ENCODE peak calls at places on chromosomes 16 and 17, in seven cellular contexts. W is GM23338, V is hepatocyte, O is SK-N-SH, G is MM.1S, A is neural progenitor cell, Y is PC-3. E is an unnamed sample.

GRCh38 chr17:75093543-75094158 is 5.9 kb downstream of the SLC16A5 start:
- DNase-seq in V (no peak), Y (no peak), O (no peak), W (no peak), G (no peak), A (no peak), E (no peak)

GRCh38 chr17:2302740-2303277 is 776 bp downstream of the SMG6 start:
- DNase-seq in Y (no peak), G (peak), A (peak), O (peak), W (no peak), V (no peak), E (no peak)

GRCh38 chr16:85612191-85612800 is 826 bp upstream of the GSE1 start:
- DNase-seq in W (no peak), V (peak), A (peak), G (no peak), O (peak), Y (peak), E (peak)

GRCh38 chr17:8905256-8905778 is 37.8 kb upstream of the PIK3R6 start:
- DNase-seq in W (no peak), Y (no peak), A (no peak), V (no peak), O (no peak), G (no peak), E (no peak)

GRCh38 chr17:78124081-78124835 is 4.3 kb downstream of the TMC6 start:
- DNase-seq in V (no peak), A (no peak), Y (no peak), O (no peak), W (no peak), G (no peak), E (no peak)

GRCh38 chr17:79114455-79115301 is 40.1 kb downstream of the ENGASE start:
- DNase-seq in A (peak), G (no peak), V (peak), Y (peak), W (no peak), O (peak), E (peak)

GRCh38 chr17:29209073-29209472 is 28.9 kb upstream of the MYO18A start:
- DNase-seq in Y (no peak), A (no peak), O (no peak), G (no peak), W (peak), V (no peak), E (no peak)

GRCh38 chr17:34176440-34176839 is 78.6 kb upstream of the CCL2 start:
- DNase-seq in O (no peak), G (no peak), V (no peak), W (no peak), A (no peak), Y (no peak), E (no peak)

GRCh38 chr16:70699696-70700095 is 13.8 kb upstream of the MTSS2 start:
- DNase-seq in O (no peak), Y (no peak), G (no peak), A (no peak), W (no peak), V (no peak), E (no peak)

GRCh38 chr16:24838554-24839266 is 7.1 kb upstream of the SLC5A11 start:
- DNase-seq in A (no peak), W (no peak), O (no peak), G (no peak), V (peak), Y (peak), E (peak)

GRCh38 chr17:56929362-56929969 is 15.6 kb upstream of the TRIM25 start:
- DNase-seq in A (peak), V (no peak), G (no peak), W (peak), O (no peak), Y (peak), E (no peak)

GRCh38 chr16:65196696-65197095 is 74.8 kb upstream of the CDH11 start:
- DNase-seq in G (no peak), V (no peak), Y (no peak), A (no peak), W (no peak), O (no peak), E (no peak)

GRCh38 chr16:3570420-3571062 is 6.7 kb downstream of the NLRC3 start:
- DNase-seq in G (no peak), W (no peak), A (no peak), O (no peak), V (no peak), Y (no peak), E (no peak)

GRCh38 chr16:588639-588888 is 1.3 kb upstream of the RAB40C start:
- DNase-seq in W (peak), V (peak), O (peak), A (peak), Y (peak), G (peak), E (peak)

GRCh38 chr17:76079577-76080206 is 710 bp downstream of the ZACN start:
- DNase-seq in O (peak), V (no peak), G (no peak), Y (no peak), W (peak), A (peak), E (no peak)

GRCh38 chr17:30369995-30370394 is 8.7 kb upstream of the CPD start:
- DNase-seq in Y (peak), O (no peak), V (no peak), G (no peak), W (no peak), A (no peak), E (peak)

GRCh38 chr16:72789465-72789864 is 258.5 kb downstream of the ZFHX3 start:
- DNase-seq in V (no peak), A (no peak), G (no peak), W (no peak), O (no peak), Y (no peak), E (no peak)

GRCh38 chr16:72786606-72787005 is 261.3 kb downstream of the ZFHX3 start:
- DNase-seq in A (peak), G (no peak), V (no peak), W (peak), O (no peak), Y (no peak), E (no peak)

GRCh38 chr16:72787130-72787518 is 260.8 kb downstream of the ZFHX3 start:
- DNase-seq in W (no peak), Y (no peak), G (no peak), O (no peak), A (peak), V (no peak), E (no peak)

GRCh38 chr16:72788269-72788809 is 259.6 kb downstream of the ZFHX3 start:
- DNase-seq in W (no peak), Y (no peak), O (no peak), V (no peak), A (peak), G (no peak), E (no peak)

GRCh38 chr16:72787519-72788268 is 260.2 kb downstream of the ZFHX3 start:
- DNase-seq in G (peak), Y (peak), V (peak), W (peak), A (peak), O (no peak), E (peak)
- H2AFZ ChIP-seq in G (no peak), Y (peak), V (peak), W (peak), A (peak), O (no peak), E (peak)

DNA sequence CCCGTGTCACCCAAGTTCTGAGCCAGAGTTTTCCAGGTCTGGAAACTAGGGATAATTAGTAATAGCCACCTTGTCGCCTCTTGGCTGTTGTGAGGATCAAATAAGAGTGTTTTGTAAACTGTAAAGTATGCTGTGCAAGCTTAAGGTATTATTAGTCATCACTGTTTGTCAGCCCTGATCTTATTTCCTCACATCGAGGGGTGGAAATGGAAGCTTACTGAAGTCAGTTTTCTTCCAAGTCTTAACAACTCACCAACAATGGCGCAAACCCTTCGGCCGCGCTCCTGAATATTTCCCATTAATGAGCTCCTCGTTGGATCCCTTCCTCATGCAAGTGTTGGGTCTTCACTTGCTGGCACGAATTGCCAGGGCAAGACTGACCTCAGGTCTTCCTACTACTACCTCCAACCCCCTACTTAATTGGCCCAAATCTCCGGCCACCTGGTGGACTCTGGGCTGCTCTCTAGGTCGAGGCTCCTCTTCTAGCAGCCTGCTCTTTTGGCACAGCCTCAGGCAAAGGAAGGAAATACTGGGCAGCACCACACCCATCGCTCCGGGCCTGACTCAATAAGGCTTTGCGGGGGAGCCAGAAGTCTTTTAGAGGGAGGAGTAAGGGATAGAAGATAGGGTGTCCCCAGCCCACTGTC is 874 bp upstream of the SLC35B1 start:
- DNase-seq in A (peak), W (peak), O (no peak), V (no peak), Y (peak), G (no peak), E (peak)
- TF ChIP-seq EZH2phosphoT487 in A (no peak), W (no peak), O (no peak), V (no peak), Y (no peak), G (no peak), E (no peak)

DNA sequence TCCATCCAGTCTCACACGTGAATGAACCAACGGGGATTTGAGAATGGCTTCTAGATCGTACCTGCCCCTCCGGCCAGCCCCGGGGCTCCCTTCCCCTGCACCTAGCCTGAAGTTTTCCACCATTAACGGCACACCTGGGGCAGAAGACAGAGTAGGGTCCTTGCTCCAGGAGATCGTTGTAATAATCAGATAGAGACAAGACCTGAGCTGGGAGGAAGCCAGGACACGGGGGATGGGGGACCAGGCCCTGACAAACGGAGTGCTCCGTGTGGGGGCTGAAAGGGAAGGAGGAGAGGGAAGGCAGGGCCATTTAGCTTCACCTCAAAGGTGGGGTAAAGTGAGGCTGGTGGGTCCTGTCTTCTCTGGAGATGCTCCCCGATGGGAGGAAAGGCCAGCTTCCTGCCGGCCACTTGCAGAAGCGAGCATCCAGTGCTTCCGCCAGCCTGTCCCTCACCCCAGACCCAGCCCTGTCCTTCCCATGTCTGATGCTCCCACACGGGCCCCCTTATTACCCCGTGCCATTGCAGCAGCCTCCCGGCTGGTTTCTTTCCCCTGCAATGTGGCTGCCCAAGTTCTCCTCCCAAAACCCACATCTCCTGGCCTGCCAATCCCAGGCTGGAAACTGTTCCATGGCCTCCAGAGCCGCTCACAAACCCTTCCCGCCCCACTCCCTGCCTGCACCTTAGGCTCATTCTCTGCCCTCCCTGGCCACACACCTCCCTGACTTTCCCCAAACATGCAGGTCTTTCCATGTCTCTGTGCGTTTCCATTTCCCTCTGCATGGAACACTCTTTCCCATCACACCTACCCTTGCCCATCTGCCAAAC is 79.3 kb downstream of the MRC2 start:
- DNase-seq in G (no peak), Y (no peak), A (no peak), O (no peak), W (no peak), V (no peak), E (no peak)
- H3K4me2 ChIP-seq in G (no peak), Y (no peak), A (peak), O (peak), W (peak), V (no peak), E (no peak)

GRCh38 chr16:14013571-14014283 is 57.4 kb upstream of the MRTFB start:
- DNase-seq in O (peak), Y (peak), A (no peak), W (peak), V (peak), G (no peak), E (peak)

GRCh38 chr16:14011846-14012245 is 59.3 kb upstream of the MRTFB start:
- DNase-seq in A (no peak), G (no peak), W (no peak), Y (no peak), V (no peak), O (no peak), E (no peak)

GRCh38 chr16:14015017-14015416 is 56.1 kb upstream of the MRTFB start:
- DNase-seq in W (no peak), G (no peak), V (no peak), A (no peak), Y (no peak), O (no peak), E (no peak)

GRCh38 chr16:14014284-14014625 is 56.9 kb upstream of the MRTFB start:
- DNase-seq in A (no peak), W (no peak), V (no peak), Y (no peak), O (no peak), G (no peak), E (no peak)

GRCh38 chr16:14013145-14013570 is 58.0 kb upstream of the MRTFB start:
- DNase-seq in A (no peak), W (no peak), V (no peak), G (no peak), O (no peak), Y (no peak), E (no peak)
- H2AFZ ChIP-seq in A (no peak), W (peak), V (no peak), G (no peak), O (no peak), Y (no peak), E (peak)

GRCh38 chr17:7781467-7781866 is 52.5 kb upstream of the KDM6B start:
- DNase-seq in V (peak), A (no peak), G (no peak), Y (no peak), W (no peak), O (no peak), E (no peak)
- TF ChIP-seq EZH2phosphoT487 in V (no peak), A (no peak), G (no peak), Y (no peak), W (no peak), O (no peak), E (no peak)